ENCODE peak calls at places on chromosomes 11 and 22, in five cellular contexts. One of them, this sample, is unnamed.

GRCh38 chr22:48004038-48004437 is 1241.6 kb downstream of the TBC1D22A start:
- DNase-seq in H9: no peak
- DNase-seq in lower lobe of right lung: no peak
- DNase-seq in hypothalamus: no peak
- DNase-seq in stimulated activated CD4-positive, alpha-beta T cell treated with anti-CD3 and anti-CD28 coated beads, TNF-alpha, amount 100 ng/mL, for 1 hour: no peak
- DNase-seq in this sample: no peak

GRCh38 chr11:20131744-20132666 is 28.3 kb downstream of the DBX1 start:
- DNase-seq in H9: peak
- DNase-seq in lower lobe of right lung: peak
- DNase-seq in hypothalamus: peak
- DNase-seq in stimulated activated CD4-positive, alpha-beta T cell treated with anti-CD3 and anti-CD28 coated beads, TNF-alpha, amount 100 ng/mL, for 1 hour: peak
- DNase-seq in this sample: no peak

GRCh38 chr11:125763483-125763882 is 15.1 kb downstream of the PATE2 start:
- DNase-seq in H9: no peak
- DNase-seq in lower lobe of right lung: no peak
- DNase-seq in hypothalamus: no peak
- DNase-seq in stimulated activated CD4-positive, alpha-beta T cell treated with anti-CD3 and anti-CD28 coated beads, TNF-alpha, amount 100 ng/mL, for 1 hour: no peak
- DNase-seq in this sample: no peak

GRCh38 chr22:29674121-29674520 is 45.7 kb upstream of the CABP7 start:
- DNase-seq in H9: no peak
- DNase-seq in lower lobe of right lung: no peak
- DNase-seq in hypothalamus: no peak
- DNase-seq in stimulated activated CD4-positive, alpha-beta T cell treated with anti-CD3 and anti-CD28 coated beads, TNF-alpha, amount 100 ng/mL, for 1 hour: no peak
- DNase-seq in this sample: no peak

GRCh38 chr11:108664241-108664640 is 628 bp upstream of the DDX10 start:
- DNase-seq in H9: no peak
- DNase-seq in lower lobe of right lung: no peak
- DNase-seq in hypothalamus: no peak
- DNase-seq in stimulated activated CD4-positive, alpha-beta T cell treated with anti-CD3 and anti-CD28 coated beads, TNF-alpha, amount 100 ng/mL, for 1 hour: no peak
- DNase-seq in this sample: no peak

GRCh38 chr11:111550258-111550657 is 9.7 kb downstream of the LAYN start:
- DNase-seq in H9: no peak
- DNase-seq in lower lobe of right lung: no peak
- DNase-seq in hypothalamus: no peak
- DNase-seq in stimulated activated CD4-positive, alpha-beta T cell treated with anti-CD3 and anti-CD28 coated beads, TNF-alpha, amount 100 ng/mL, for 1 hour: no peak
- DNase-seq in this sample: no peak

GRCh38 chr11:70059971-70060370 is 18.1 kb upstream of the ANO1 start:
- DNase-seq in H9: no peak
- DNase-seq in lower lobe of right lung: no peak
- DNase-seq in hypothalamus: no peak
- DNase-seq in stimulated activated CD4-positive, alpha-beta T cell treated with anti-CD3 and anti-CD28 coated beads, TNF-alpha, amount 100 ng/mL, for 1 hour: no peak
- DNase-seq in this sample: no peak

GRCh38 chr11:68798221-68798813 is 43.4 kb downstream of the CPT1A start:
- DNase-seq in H9: peak
- DNase-seq in lower lobe of right lung: no peak
- DNase-seq in hypothalamus: no peak
- DNase-seq in stimulated activated CD4-positive, alpha-beta T cell treated with anti-CD3 and anti-CD28 coated beads, TNF-alpha, amount 100 ng/mL, for 1 hour: peak
- DNase-seq in this sample: no peak

GRCh38 chr11:10885703-10886363 is 28.0 kb upstream of the ZBED5 start:
- DNase-seq in H9: no peak
- DNase-seq in lower lobe of right lung: no peak
- DNase-seq in hypothalamus: no peak
- DNase-seq in stimulated activated CD4-positive, alpha-beta T cell treated with anti-CD3 and anti-CD28 coated beads, TNF-alpha, amount 100 ng/mL, for 1 hour: no peak
- DNase-seq in this sample: no peak

GRCh38 chr11:75096456-75097172 is at the start of gene OR2AT4:
- DNase-seq in H9: no peak
- DNase-seq in lower lobe of right lung: no peak
- DNase-seq in hypothalamus: no peak
- DNase-seq in stimulated activated CD4-positive, alpha-beta T cell treated with anti-CD3 and anti-CD28 coated beads, TNF-alpha, amount 100 ng/mL, for 1 hour: no peak
- DNase-seq in this sample: no peak

GRCh38 chr11:71339178-71339881 is 87.0 kb upstream of the SHANK2 start:
- DNase-seq in H9: no peak
- DNase-seq in lower lobe of right lung: no peak
- DNase-seq in hypothalamus: no peak
- DNase-seq in stimulated activated CD4-positive, alpha-beta T cell treated with anti-CD3 and anti-CD28 coated beads, TNF-alpha, amount 100 ng/mL, for 1 hour: no peak
- DNase-seq in this sample: peak

GRCh38 chr11:62223095-62223494 is 14.6 kb downstream of the SCGB2A1 start:
- DNase-seq in H9: no peak
- DNase-seq in lower lobe of right lung: no peak
- DNase-seq in hypothalamus: no peak
- DNase-seq in stimulated activated CD4-positive, alpha-beta T cell treated with anti-CD3 and anti-CD28 coated beads, TNF-alpha, amount 100 ng/mL, for 1 hour: no peak
- DNase-seq in this sample: peak

GRCh38 chr11:44651535-44652130 is 75.1 kb upstream of the TSPAN18 start:
- DNase-seq in H9: no peak
- DNase-seq in lower lobe of right lung: no peak
- DNase-seq in hypothalamus: no peak
- DNase-seq in stimulated activated CD4-positive, alpha-beta T cell treated with anti-CD3 and anti-CD28 coated beads, TNF-alpha, amount 100 ng/mL, for 1 hour: no peak
- DNase-seq in this sample: no peak

GRCh38 chr11:77202941-77203900 is 75.2 kb downstream of the MYO7A start:
- DNase-seq in H9: peak
- DNase-seq in lower lobe of right lung: no peak
- DNase-seq in hypothalamus: no peak
- DNase-seq in stimulated activated CD4-positive, alpha-beta T cell treated with anti-CD3 and anti-CD28 coated beads, TNF-alpha, amount 100 ng/mL, for 1 hour: no peak
- DNase-seq in this sample: no peak

GRCh38 chr22:48356731-48357130 is 1470.9 kb downstream of the BRD1 start:
- DNase-seq in H9: no peak
- DNase-seq in lower lobe of right lung: no peak
- DNase-seq in hypothalamus: no peak
- DNase-seq in stimulated activated CD4-positive, alpha-beta T cell treated with anti-CD3 and anti-CD28 coated beads, TNF-alpha, amount 100 ng/mL, for 1 hour: no peak
- DNase-seq in this sample: no peak

GRCh38 chr11:118214210-118214914 is 10.4 kb downstream of the JAML start:
- DNase-seq in H9: no peak
- DNase-seq in lower lobe of right lung: peak
- DNase-seq in hypothalamus: no peak
- DNase-seq in stimulated activated CD4-positive, alpha-beta T cell treated with anti-CD3 and anti-CD28 coated beads, TNF-alpha, amount 100 ng/mL, for 1 hour: no peak
- DNase-seq in this sample: no peak

GRCh38 chr11:86390499-86390898 is 15.8 kb downstream of the CCDC81 start:
- DNase-seq in H9: no peak
- DNase-seq in lower lobe of right lung: no peak
- DNase-seq in hypothalamus: no peak
- DNase-seq in stimulated activated CD4-positive, alpha-beta T cell treated with anti-CD3 and anti-CD28 coated beads, TNF-alpha, amount 100 ng/mL, for 1 hour: no peak
- DNase-seq in this sample: no peak

GRCh38 chr22:47591709-47592108 is 829.3 kb downstream of the TBC1D22A start:
- DNase-seq in H9: no peak
- DNase-seq in lower lobe of right lung: no peak
- DNase-seq in hypothalamus: no peak
- DNase-seq in stimulated activated CD4-positive, alpha-beta T cell treated with anti-CD3 and anti-CD28 coated beads, TNF-alpha, amount 100 ng/mL, for 1 hour: no peak
- DNase-seq in this sample: no peak

GRCh38 chr22:49849161-49850020 is 4.3 kb upstream of the ZBED4 start:
- DNase-seq in H9: no peak
- DNase-seq in lower lobe of right lung: no peak
- DNase-seq in hypothalamus: no peak
- DNase-seq in stimulated activated CD4-positive, alpha-beta T cell treated with anti-CD3 and anti-CD28 coated beads, TNF-alpha, amount 100 ng/mL, for 1 hour: no peak
- DNase-seq in this sample: no peak

GRCh38 chr11:111555255-111555654 is 14.7 kb downstream of the LAYN start:
- DNase-seq in H9: no peak
- DNase-seq in lower lobe of right lung: no peak
- DNase-seq in hypothalamus: no peak
- DNase-seq in stimulated activated CD4-positive, alpha-beta T cell treated with anti-CD3 and anti-CD28 coated beads, TNF-alpha, amount 100 ng/mL, for 1 hour: no peak
- DNase-seq in this sample: peak

GRCh38 chr11:2346014-2346413 is 31.1 kb upstream of the CD81 start:
- DNase-seq in H9: no peak
- DNase-seq in lower lobe of right lung: no peak
- DNase-seq in hypothalamus: no peak
- DNase-seq in stimulated activated CD4-positive, alpha-beta T cell treated with anti-CD3 and anti-CD28 coated beads, TNF-alpha, amount 100 ng/mL, for 1 hour: no peak
- DNase-seq in this sample: no peak